ENCODE peak calls at places on chromosomes 13 and 19, in five cellular contexts. One of them, this sample, is unnamed.
A peak's percentile ranks its signal among the peaks of the same experiment; 100 is the strongest.

GRCh38 chr19:11014403-11014911 is 53.6 kb downstream of the SMARCA4 start:
- DNase-seq in endothelial cell of umbilical vein: no peak
- DNase-seq in SK-N-SH: peak; percentile 36
- DNase-seq in neuronal stem cell: no peak
- DNase-seq in astrocyte: no peak
- DNase-seq in this sample: peak; percentile 42

GRCh38 chr13:20136781-20137703 is 23.8 kb downstream of the GJA3 start:
- DNase-seq in endothelial cell of umbilical vein: no peak
- DNase-seq in SK-N-SH: peak; percentile 75
- DNase-seq in neuronal stem cell: no peak
- DNase-seq in astrocyte: no peak
- DNase-seq in this sample: no peak

GRCh38 chr13:106314417-106314816 is 221.0 kb downstream of the EFNB2 start:
- DNase-seq in endothelial cell of umbilical vein: no peak
- DNase-seq in SK-N-SH: no peak
- DNase-seq in neuronal stem cell: no peak
- DNase-seq in astrocyte: no peak
- DNase-seq in this sample: peak; percentile 47

GRCh38 chr13:51269039-51269438 is 46.8 kb downstream of the FAM124A start:
- DNase-seq in endothelial cell of umbilical vein: no peak
- DNase-seq in SK-N-SH: no peak
- DNase-seq in neuronal stem cell: no peak
- DNase-seq in astrocyte: peak; percentile 49
- DNase-seq in this sample: no peak

GRCh38 chr19:38634757-38635482 is 12.5 kb upstream of the ACTN4 start:
- DNase-seq in endothelial cell of umbilical vein: peak; percentile 64
- DNase-seq in SK-N-SH: peak; percentile 87
- DNase-seq in neuronal stem cell: peak; percentile 69
- DNase-seq in astrocyte: no peak
- DNase-seq in this sample: peak; percentile 89

GRCh38 chr13:66114127-66114526 is 1116.0 kb downstream of the PCDH9 start:
- DNase-seq in endothelial cell of umbilical vein: no peak
- DNase-seq in SK-N-SH: peak; percentile 2
- DNase-seq in neuronal stem cell: no peak
- DNase-seq in astrocyte: no peak
- DNase-seq in this sample: no peak

GRCh38 chr13:89740994-89741678 is 1606.4 kb upstream of the MIR17HG start:
- DNase-seq in endothelial cell of umbilical vein: no peak
- DNase-seq in SK-N-SH: no peak
- DNase-seq in neuronal stem cell: no peak
- DNase-seq in astrocyte: no peak
- DNase-seq in this sample: peak; percentile 9

GRCh38 chr13:39273953-39274352 is 235.7 kb downstream of the NHLRC3 start:
- DNase-seq in endothelial cell of umbilical vein: peak; percentile 17
- DNase-seq in SK-N-SH: no peak
- DNase-seq in neuronal stem cell: no peak
- DNase-seq in astrocyte: no peak
- DNase-seq in this sample: no peak

GRCh38 chr19:17841810-17842662 is 5.7 kb downstream of the JAK3 start:
- DNase-seq in endothelial cell of umbilical vein: peak; percentile 72
- DNase-seq in SK-N-SH: peak; percentile 99
- DNase-seq in neuronal stem cell: peak; percentile 99
- DNase-seq in astrocyte: peak; percentile 49
- DNase-seq in this sample: peak; percentile 88

GRCh38 chr13:23918208-23918607 is 20.9 kb upstream of the C1QTNF9B start:
- DNase-seq in endothelial cell of umbilical vein: no peak
- DNase-seq in SK-N-SH: no peak
- DNase-seq in neuronal stem cell: no peak
- DNase-seq in astrocyte: peak; percentile 44
- DNase-seq in this sample: no peak

GRCh38 chr13:49690133-49690989 is 925 bp downstream of the EBPL start:
- DNase-seq in endothelial cell of umbilical vein: peak; percentile 63
- DNase-seq in SK-N-SH: peak; percentile 62
- DNase-seq in neuronal stem cell: no peak
- DNase-seq in astrocyte: peak; percentile 60
- DNase-seq in this sample: peak; percentile 85

GRCh38 chr19:18438331-18439024 is 545 bp upstream of the ISYNA1 start:
- DNase-seq in endothelial cell of umbilical vein: peak; percentile 24
- DNase-seq in SK-N-SH: no peak
- DNase-seq in neuronal stem cell: no peak
- DNase-seq in astrocyte: no peak
- DNase-seq in this sample: peak; percentile 94

GRCh38 chr13:36945078-36945477 is 25.0 kb upstream of the SMAD9 start:
- DNase-seq in endothelial cell of umbilical vein: peak; percentile 56
- DNase-seq in SK-N-SH: no peak
- DNase-seq in neuronal stem cell: peak; percentile 30
- DNase-seq in astrocyte: no peak
- DNase-seq in this sample: no peak

GRCh38 chr13:80605743-80606142 is 264.8 kb upstream of the SPRY2 start:
- DNase-seq in endothelial cell of umbilical vein: no peak
- DNase-seq in SK-N-SH: no peak
- DNase-seq in neuronal stem cell: no peak
- DNase-seq in astrocyte: no peak
- DNase-seq in this sample: no peak

GRCh38 chr13:20206065-20206725 is 13.5 kb upstream of the GJB2 start:
- DNase-seq in endothelial cell of umbilical vein: no peak
- DNase-seq in SK-N-SH: no peak
- DNase-seq in neuronal stem cell: no peak
- DNase-seq in astrocyte: no peak
- DNase-seq in this sample: peak; percentile 73

GRCh38 chr13:26699197-26699490 is 61.4 kb downstream of the GPR12 start:
- DNase-seq in endothelial cell of umbilical vein: no peak
- DNase-seq in SK-N-SH: no peak
- DNase-seq in neuronal stem cell: no peak
- DNase-seq in astrocyte: no peak
- DNase-seq in this sample: no peak

GRCh38 chr19:49684251-49684982 is 5.0 kb upstream of the ADM5 start:
- DNase-seq in endothelial cell of umbilical vein: no peak
- DNase-seq in SK-N-SH: peak; percentile 68
- DNase-seq in neuronal stem cell: no peak
- DNase-seq in astrocyte: no peak
- DNase-seq in this sample: peak; percentile 92

GRCh38 chr13:71240906-71241305 is 626.1 kb downstream of the DACH1 start:
- DNase-seq in endothelial cell of umbilical vein: peak; percentile 68
- DNase-seq in SK-N-SH: peak; percentile 35
- DNase-seq in neuronal stem cell: no peak
- DNase-seq in astrocyte: peak; percentile 7
- DNase-seq in this sample: no peak

GRCh38 chr13:108776650-108777049 is 147.2 kb downstream of the MYO16 start:
- DNase-seq in endothelial cell of umbilical vein: no peak
- DNase-seq in SK-N-SH: no peak
- DNase-seq in neuronal stem cell: no peak
- DNase-seq in astrocyte: no peak
- DNase-seq in this sample: no peak

GRCh38 chr19:18898081-18898532 is 2.1 kb upstream of the CERS1 start:
- DNase-seq in endothelial cell of umbilical vein: no peak
- DNase-seq in SK-N-SH: peak; percentile 69
- DNase-seq in neuronal stem cell: no peak
- DNase-seq in astrocyte: no peak
- DNase-seq in this sample: peak; percentile 97

GRCh38 chr13:45082964-45083363 is 37.3 kb upstream of the GTF2F2 start:
- DNase-seq in endothelial cell of umbilical vein: no peak
- DNase-seq in SK-N-SH: no peak
- DNase-seq in neuronal stem cell: no peak
- DNase-seq in astrocyte: peak; percentile 70
- DNase-seq in this sample: no peak

GRCh38 chr13:41848435-41849255 is 112.3 kb downstream of the VWA8 start:
- DNase-seq in endothelial cell of umbilical vein: no peak
- DNase-seq in SK-N-SH: no peak
- DNase-seq in neuronal stem cell: no peak
- DNase-seq in astrocyte: peak; percentile 65
- DNase-seq in this sample: peak; percentile 90

GRCh38 chr13:106867249-106867648 is 299.3 kb upstream of the ARGLU1 start:
- DNase-seq in endothelial cell of umbilical vein: peak; percentile 34
- DNase-seq in SK-N-SH: peak; percentile 19
- DNase-seq in neuronal stem cell: no peak
- DNase-seq in astrocyte: no peak
- DNase-seq in this sample: no peak

GRCh38 chr19:48659768-48660167 is 13.0 kb downstream of the NTN5 start:
- DNase-seq in endothelial cell of umbilical vein: no peak
- DNase-seq in SK-N-SH: no peak
- DNase-seq in neuronal stem cell: no peak
- DNase-seq in astrocyte: no peak
- DNase-seq in this sample: peak; percentile 88

GRCh38 chr19:3620145-3620816 is 6.3 kb downstream of the CACTIN start:
- DNase-seq in endothelial cell of umbilical vein: no peak
- DNase-seq in SK-N-SH: no peak
- DNase-seq in neuronal stem cell: no peak
- DNase-seq in astrocyte: no peak
- DNase-seq in this sample: no peak

GRCh38 chr19:42293539-42293938 is 8.4 kb upstream of the PRR19 start:
- DNase-seq in endothelial cell of umbilical vein: no peak
- DNase-seq in SK-N-SH: no peak
- DNase-seq in neuronal stem cell: no peak
- DNase-seq in astrocyte: no peak
- DNase-seq in this sample: no peak

GRCh38 chr19:23241433-23241832 is 8.8 kb downstream of the ZNF724 start:
- DNase-seq in endothelial cell of umbilical vein: no peak
- DNase-seq in SK-N-SH: no peak
- DNase-seq in neuronal stem cell: no peak
- DNase-seq in astrocyte: no peak
- DNase-seq in this sample: no peak

GRCh38 chr19:35828694-35829301 is 16.2 kb upstream of the PRODH2 start:
- DNase-seq in endothelial cell of umbilical vein: peak; percentile 45
- DNase-seq in SK-N-SH: no peak
- DNase-seq in neuronal stem cell: peak; percentile 86
- DNase-seq in astrocyte: peak; percentile 45
- DNase-seq in this sample: peak; percentile 95

GRCh38 chr19:40596608-40597328 is 4.4 kb upstream of the LTBP4 start:
- DNase-seq in endothelial cell of umbilical vein: peak; percentile 60
- DNase-seq in SK-N-SH: peak; percentile 76
- DNase-seq in neuronal stem cell: no peak
- DNase-seq in astrocyte: no peak
- DNase-seq in this sample: peak; percentile 98

GRCh38 chr19:919157-920050 is 2.3 kb downstream of the KISS1R start:
- DNase-seq in endothelial cell of umbilical vein: no peak
- DNase-seq in SK-N-SH: no peak
- DNase-seq in neuronal stem cell: no peak
- DNase-seq in astrocyte: no peak
- DNase-seq in this sample: peak; percentile 92

GRCh38 chr19:48364564-48365363 is 597 bp downstream of the SYNGR4 start:
- DNase-seq in endothelial cell of umbilical vein: no peak
- DNase-seq in SK-N-SH: no peak
- DNase-seq in neuronal stem cell: no peak
- DNase-seq in astrocyte: no peak
- DNase-seq in this sample: no peak

DNA sequence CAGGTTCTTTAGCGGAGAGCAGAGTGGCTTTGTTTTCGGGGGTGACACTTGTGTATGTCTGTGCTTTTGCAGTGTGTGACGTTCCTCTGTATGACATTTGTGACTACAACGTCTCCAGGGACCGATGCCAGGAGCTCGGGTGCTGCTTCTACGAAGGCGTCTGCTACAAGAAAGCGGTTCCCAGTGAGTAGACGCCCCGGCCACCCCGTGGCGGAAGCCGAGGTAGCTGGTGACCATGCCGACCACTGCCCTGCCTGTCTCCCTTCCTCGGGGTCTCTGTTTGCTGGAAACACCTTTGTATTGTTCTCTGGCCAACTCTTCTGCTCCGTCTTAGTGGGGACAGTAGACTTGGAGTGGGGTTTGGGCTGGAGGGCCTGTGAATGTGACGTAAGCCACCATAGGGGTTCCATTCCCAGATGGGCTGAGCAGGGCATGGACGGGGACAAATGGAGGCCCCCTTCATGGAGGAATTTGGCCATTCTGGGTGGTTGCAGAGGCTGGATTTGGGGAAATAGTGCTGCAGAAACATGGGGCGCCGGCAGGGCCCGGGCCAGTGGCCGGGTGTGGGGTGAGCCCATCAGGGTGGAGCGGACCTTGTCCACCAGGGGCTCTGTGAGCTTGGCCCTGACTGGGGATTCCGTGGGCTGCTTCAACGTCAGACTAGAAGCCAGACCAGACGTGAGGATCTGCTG is 7.8 kb downstream of the TEX29 start:
- DNase-seq in endothelial cell of umbilical vein: no peak
- DNase-seq in SK-N-SH: no peak
- DNase-seq in neuronal stem cell: no peak
- DNase-seq in astrocyte: no peak
- DNase-seq in this sample: no peak
- H3K4me3 ChIP-seq in endothelial cell of umbilical vein: no peak overlapping the region
- H3K4me3 ChIP-seq in SK-N-SH: no peak overlapping the region
- H3K4me3 ChIP-seq in neuronal stem cell: no peak overlapping the region
- H3K4me3 ChIP-seq in astrocyte: no peak overlapping the region
- H3K4me3 ChIP-seq in this sample: no peak overlapping the region

DNA sequence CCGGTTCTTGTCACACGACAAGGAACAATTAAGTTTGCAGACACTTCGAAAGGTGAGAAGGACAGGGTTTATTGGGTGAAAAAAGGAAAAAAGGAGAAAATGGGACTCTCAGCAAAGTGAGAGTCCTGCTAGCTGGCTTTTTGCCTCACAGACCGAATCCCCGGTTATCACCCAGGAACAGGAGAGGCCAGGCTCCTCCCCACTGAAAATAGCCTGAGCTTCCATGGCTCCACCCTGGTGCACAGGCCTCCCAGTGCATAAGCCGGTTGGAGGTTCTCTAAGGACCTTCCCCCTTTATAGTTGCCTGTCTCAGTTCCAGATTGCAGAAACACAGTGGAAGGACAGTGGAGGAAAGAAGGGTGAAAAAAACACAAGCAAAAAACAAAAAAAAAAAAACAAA is 571.7 kb downstream of the KCTD12 start:
- DNase-seq in endothelial cell of umbilical vein: no peak
- DNase-seq in SK-N-SH: no peak
- DNase-seq in neuronal stem cell: no peak
- DNase-seq in astrocyte: no peak
- DNase-seq in this sample: no peak
- H2AFZ ChIP-seq in endothelial cell of umbilical vein: no peak overlapping the region
- H2AFZ ChIP-seq in SK-N-SH: no peak overlapping the region
- H2AFZ ChIP-seq in neuronal stem cell: no peak overlapping the region
- H2AFZ ChIP-seq in astrocyte: no peak overlapping the region
- H2AFZ ChIP-seq in this sample: no peak overlapping the region

GRCh38 chr19:8576273-8576993 is 809 bp downstream of the MYO1F start:
- DNase-seq in endothelial cell of umbilical vein: no peak
- DNase-seq in SK-N-SH: no peak
- DNase-seq in neuronal stem cell: no peak
- DNase-seq in astrocyte: no peak
- DNase-seq in this sample: peak; percentile 73

GRCh38 chr19:8577247-8577646 is at the start of gene MYO1F:
- DNase-seq in endothelial cell of umbilical vein: no peak
- DNase-seq in SK-N-SH: no peak
- DNase-seq in neuronal stem cell: no peak
- DNase-seq in astrocyte: no peak
- DNase-seq in this sample: no peak

GRCh38 chr19:8577741-8578140 is 499 bp upstream of the MYO1F start:
- DNase-seq in endothelial cell of umbilical vein: no peak
- DNase-seq in SK-N-SH: no peak
- DNase-seq in neuronal stem cell: no peak
- DNase-seq in astrocyte: no peak
- DNase-seq in this sample: no peak

GRCh38 chr19:8573316-8573715 is 3.9 kb downstream of the MYO1F start:
- DNase-seq in endothelial cell of umbilical vein: no peak
- DNase-seq in SK-N-SH: no peak
- DNase-seq in neuronal stem cell: no peak
- DNase-seq in astrocyte: no peak
- DNase-seq in this sample: no peak

GRCh38 chr19:8575467-8575997 is 1.7 kb downstream of the MYO1F start:
- DNase-seq in endothelial cell of umbilical vein: no peak
- DNase-seq in SK-N-SH: no peak
- DNase-seq in neuronal stem cell: no peak
- DNase-seq in astrocyte: peak; percentile 65
- DNase-seq in this sample: peak; percentile 82
- H3K4me3 ChIP-seq in endothelial cell of umbilical vein: no peak overlapping the region
- H3K4me3 ChIP-seq in SK-N-SH: no peak overlapping the region
- H3K4me3 ChIP-seq in neuronal stem cell: no peak overlapping the region
- H3K4me3 ChIP-seq in astrocyte: no peak overlapping the region
- H3K4me3 ChIP-seq in this sample: no peak overlapping the region

GRCh38 chr19:53537126-53537522 is 821 bp upstream of the ZNF331 start:
- DNase-seq in endothelial cell of umbilical vein: no peak
- DNase-seq in SK-N-SH: no peak
- DNase-seq in neuronal stem cell: no peak
- DNase-seq in astrocyte: no peak
- DNase-seq in this sample: no peak
- H2AFZ ChIP-seq in endothelial cell of umbilical vein: peak overlapping the region; percentile 65
- H2AFZ ChIP-seq in SK-N-SH: peak overlapping the region; percentile 63
- H2AFZ ChIP-seq in neuronal stem cell: peak overlapping the region; percentile 93
- H2AFZ ChIP-seq in astrocyte: peak overlapping the region; percentile 100
- H2AFZ ChIP-seq in this sample: peak overlapping the region; percentile 92